ENCODE peak calls at places on chromosomes 1 and 21, in eight cellular contexts. H, O, L, Q, I, K, N and G are unnamed samples.

GRCh38 chr1:32538887-32539583 is at the start of gene ZBTB8A:
- DNase-seq in N (peak; percentile 62), I (peak; percentile 64), K (peak; percentile 47), H (peak; percentile 84), Q (peak; percentile 66), L (no peak), O (peak; percentile 64), G (no peak)

GRCh38 chr1:151340870-151341754 is 5.9 kb downstream of the RFX5 start:
- DNase-seq in N (no peak), Q (peak; percentile 89), L (no peak), O (peak; percentile 38), I (peak; percentile 42), K (peak; percentile 42), H (peak; percentile 98), G (peak; percentile 12)

GRCh38 chr1:9016455-9016854 is 9.8 kb downstream of the SLC2A7 start:
- DNase-seq in Q (no peak), I (no peak), H (no peak), L (no peak), K (no peak), O (no peak), N (no peak), G (no peak)

GRCh38 chr1:201603613-201604232 is 64.8 kb downstream of the NAV1 start:
- DNase-seq in N (no peak), O (no peak), H (no peak), K (no peak), L (no peak), Q (no peak), I (no peak), G (no peak)

GRCh38 chr1:57711326-57711725 is 287.5 kb upstream of the DAB1 start:
- DNase-seq in N (no peak), H (peak; percentile 25), Q (no peak), I (no peak), K (no peak), L (no peak), O (no peak), G (no peak)

GRCh38 chr1:155478270-155478852 is 84.2 kb downstream of the ASH1L start:
- DNase-seq in K (no peak), N (no peak), H (no peak), L (no peak), Q (no peak), I (no peak), O (no peak), G (no peak)

GRCh38 chr1:165426745-165427144 is 18.2 kb downstream of the RXRG start:
- DNase-seq in L (no peak), I (no peak), H (no peak), Q (no peak), O (no peak), N (no peak), K (no peak), G (no peak)

GRCh38 chr1:5481889-5482288 is 510.3 kb downstream of the NPHP4 start:
- DNase-seq in O (no peak), I (no peak), K (no peak), H (no peak), Q (no peak), L (no peak), N (no peak), G (peak; percentile 34)

GRCh38 chr1:42767510-42767924 is 468 bp downstream of the C1orf50 start:
- DNase-seq in I (no peak), N (no peak), L (no peak), K (no peak), Q (no peak), O (no peak), H (no peak), G (no peak)

GRCh38 chr1:228161866-228162265 is 3.7 kb upstream of the IBA57 start:
- DNase-seq in H (no peak), L (no peak), O (no peak), K (no peak), I (no peak), N (peak; percentile 30), Q (no peak), G (no peak)

GRCh38 chr21:45509566-45510465 is 32.4 kb downstream of the SLC19A1 start:
- DNase-seq in K (no peak), Q (no peak), I (no peak), O (no peak), N (peak; percentile 46), H (peak; percentile 68), L (no peak), G (no peak)

GRCh38 chr1:114075546-114076249 is 78.0 kb downstream of the SYT6 start:
- DNase-seq in O (no peak), L (no peak), K (no peak), Q (no peak), I (no peak), N (no peak), H (peak; percentile 46), G (no peak)

GRCh38 chr1:231550448-231550781 is 21.9 kb downstream of the TSNAX start:
- DNase-seq in K (no peak), N (no peak), O (no peak), Q (peak; percentile 12), L (no peak), I (no peak), H (peak; percentile 78), G (no peak)

GRCh38 chr21:14533555-14534400 is 12.3 kb downstream of the SAMSN1 start:
- DNase-seq in K (no peak), L (no peak), N (no peak), H (no peak), O (no peak), Q (peak; percentile 67), I (no peak), G (no peak)

GRCh38 chr21:16002872-16003466 is 273.2 kb downstream of the USP25 start:
- DNase-seq in K (no peak), H (peak; percentile 24), N (no peak), O (no peak), I (no peak), Q (peak; percentile 52), L (no peak), G (no peak)

GRCh38 chr1:220563564-220563963 is 35.6 kb downstream of the MARK1 start:
- DNase-seq in I (no peak), Q (no peak), H (no peak), K (no peak), O (no peak), N (no peak), L (no peak), G (no peak)

GRCh38 chr21:26116456-26117011 is 54.0 kb downstream of the APP start:
- DNase-seq in N (no peak), K (no peak), H (peak; percentile 76), O (no peak), Q (peak; percentile 73), L (no peak), I (peak; percentile 70), G (no peak)

GRCh38 chr1:80457409-80457808 is 1343.3 kb upstream of the ADGRL2 start:
- DNase-seq in Q (no peak), O (no peak), I (no peak), L (no peak), K (no peak), N (no peak), H (peak; percentile 17), G (no peak)

GRCh38 chr1:241639040-241639652 is 1.0 kb downstream of the CHML start:
- DNase-seq in O (no peak), Q (peak; percentile 48), K (peak; percentile 35), N (no peak), I (no peak), L (no peak), H (no peak), G (no peak)

GRCh38 chr1:233700338-233700737 is 86.4 kb downstream of the KCNK1 start:
- DNase-seq in N (no peak), L (peak; percentile 14), H (no peak), I (no peak), K (no peak), Q (no peak), O (no peak), G (no peak)

DNA sequence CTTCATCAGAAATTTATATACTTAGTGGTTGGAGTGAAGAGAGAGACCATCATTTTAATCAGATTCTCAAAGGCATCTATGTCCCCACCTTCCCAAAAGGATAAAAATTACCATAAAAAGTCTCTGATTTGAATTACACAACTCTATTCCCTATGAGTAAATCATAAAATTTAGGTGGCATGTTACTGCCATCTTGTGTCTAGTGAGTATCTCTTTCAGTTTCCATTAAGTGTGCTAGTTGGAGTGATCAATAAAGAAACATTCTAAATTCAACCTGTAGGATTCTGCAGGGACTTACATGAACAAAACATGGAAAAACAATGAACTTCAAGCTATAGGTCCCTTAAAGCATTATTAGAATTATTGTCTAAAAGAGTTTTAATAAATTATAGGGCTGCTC is 655.4 kb downstream of the LTN1 start:
- DNase-seq in K (no peak), O (no peak), H (peak; percentile 45), L (no peak), N (no peak), I (no peak), Q (peak; percentile 82), G (no peak)
- TF ChIP-seq CTCF in K (no peak), O (peak; percentile 15), H (peak; percentile 51), L (peak; percentile 48), N (no peak), I (peak; percentile 21), Q (peak; percentile 46), G (no peak)

GRCh38 chr1:27630859-27631491 is 4.0 kb downstream of the FGR start:
- DNase-seq in Q (no peak), L (no peak), H (no peak), K (peak; percentile 56), N (peak; percentile 78), I (peak; percentile 33), O (no peak), G (no peak)
- H3K27ac ChIP-seq in Q (no peak overlapping the region), L (peak overlapping the region; percentile 72), H (no peak overlapping the region), K (peak overlapping the region; percentile 95), N (peak overlapping the region; percentile 90), I (peak overlapping the region; percentile 81), O (peak overlapping the region; percentile 60), G (no peak overlapping the region)

GRCh38 chr1:918843-919242 is 4.9 kb upstream of the SAMD11 start:
- DNase-seq in I (no peak), Q (no peak), K (no peak), H (no peak), L (no peak), O (no peak), N (no peak), G (no peak)

GRCh38 chr1:919271-919872 is 4.4 kb upstream of the SAMD11 start:
- DNase-seq in H (no peak), N (no peak), L (no peak), O (no peak), K (no peak), Q (no peak), I (no peak), G (no peak)

GRCh38 chr1:920008-920407 is 3.7 kb upstream of the SAMD11 start:
- DNase-seq in L (no peak), K (no peak), H (no peak), N (no peak), Q (no peak), I (no peak), O (no peak), G (no peak)

GRCh38 chr1:921011-921837 is 2.5 kb upstream of the SAMD11 start:
- DNase-seq in K (no peak), H (peak; percentile 91), Q (peak; percentile 79), I (peak; percentile 63), N (peak; percentile 69), O (peak; percentile 72), L (no peak), G (no peak)

GRCh38 chr1:920506-920905 is 3.2 kb upstream of the SAMD11 start:
- DNase-seq in H (no peak), K (no peak), I (no peak), O (no peak), L (no peak), Q (no peak), N (no peak), G (no peak)
- H3K27me3 ChIP-seq in H (peaks cover 91% of the 10 kb centered on the region), K (no peaks in the 10 kb centered on the region), I (peaks cover 2% of the 10 kb centered on the region), O (peaks cover 100% of the 10 kb centered on the region), L (peaks cover 3% of the 10 kb centered on the region), Q (peaks cover 4% of the 10 kb centered on the region), N (peaks cover 93% of the 10 kb centered on the region), G (peaks cover 50% of the 10 kb centered on the region)

GRCh38 chr1:226738421-226738994 is 574 bp downstream of the ITPKB start:
- DNase-seq in I (peak; percentile 40), Q (peak; percentile 48), N (peak; percentile 65), O (peak; percentile 48), L (no peak), K (peak; percentile 45), H (peak; percentile 68), G (peak; percentile 49)
- TF ChIP-seq CTCF in I (no peak), Q (no peak), N (no peak), O (no peak), L (peak; percentile 6), K (no peak), H (no peak), G (no peak)